ENCODE peak calls at places on chromosome 4, in eight cellular contexts. One of them, this sample, is unnamed. For H3K36me3, the result is how much of the 10 kb centered on the place peaks cover.

GRCh38 chr4:108355523-108356208 is 186.9 kb upstream of the LEF1 start:
- DNase-seq in psoas muscle: no peak
- DNase-seq in GM23248: no peak
- DNase-seq in tibial nerve: no peak
- DNase-seq in GM12878: no peak
- DNase-seq in lower lobe of right lung: no peak
- DNase-seq in uterus: no peak
- DNase-seq in CD4-positive, alpha-beta memory T cell: peak
- DNase-seq in this sample: no peak

GRCh38 chr4:22237155-22237751 is 278.6 kb downstream of the ADGRA3 start:
- DNase-seq in psoas muscle: no peak
- DNase-seq in GM23248: peak
- DNase-seq in tibial nerve: no peak
- DNase-seq in GM12878: no peak
- DNase-seq in lower lobe of right lung: peak
- DNase-seq in uterus: peak
- DNase-seq in CD4-positive, alpha-beta memory T cell: no peak
- DNase-seq in this sample: no peak

GRCh38 chr4:93228021-93228420 is 600.5 kb upstream of the ATOH1 start:
- DNase-seq in psoas muscle: no peak
- DNase-seq in GM23248: no peak
- DNase-seq in tibial nerve: no peak
- DNase-seq in GM12878: no peak
- DNase-seq in lower lobe of right lung: no peak
- DNase-seq in uterus: no peak
- DNase-seq in CD4-positive, alpha-beta memory T cell: no peak
- DNase-seq in this sample: no peak

GRCh38 chr4:165520071-165520470 is 141.3 kb downstream of the CPE start:
- DNase-seq in psoas muscle: no peak
- DNase-seq in GM23248: no peak
- DNase-seq in tibial nerve: no peak
- DNase-seq in GM12878: no peak
- DNase-seq in lower lobe of right lung: no peak
- DNase-seq in uterus: no peak
- DNase-seq in CD4-positive, alpha-beta memory T cell: no peak
- DNase-seq in this sample: no peak

GRCh38 chr4:81030617-81031388 is at the start of gene BMP3:
- DNase-seq in psoas muscle: no peak
- DNase-seq in GM23248: peak
- DNase-seq in tibial nerve: peak
- DNase-seq in GM12878: no peak
- DNase-seq in lower lobe of right lung: peak
- DNase-seq in uterus: no peak
- DNase-seq in CD4-positive, alpha-beta memory T cell: no peak
- DNase-seq in this sample: peak

GRCh38 chr4:146477054-146477453 is 44.7 kb downstream of the SLC10A7 start:
- DNase-seq in psoas muscle: no peak
- DNase-seq in GM23248: peak
- DNase-seq in tibial nerve: no peak
- DNase-seq in GM12878: no peak
- DNase-seq in lower lobe of right lung: no peak
- DNase-seq in uterus: no peak
- DNase-seq in CD4-positive, alpha-beta memory T cell: no peak
- DNase-seq in this sample: no peak

GRCh38 chr4:121256346-121256745 is 92.2 kb upstream of the TNIP3 start:
- DNase-seq in psoas muscle: no peak
- DNase-seq in GM23248: peak
- DNase-seq in tibial nerve: no peak
- DNase-seq in GM12878: peak
- DNase-seq in lower lobe of right lung: no peak
- DNase-seq in uterus: no peak
- DNase-seq in CD4-positive, alpha-beta memory T cell: peak
- DNase-seq in this sample: no peak

GRCh38 chr4:183256756-183257385 is 63.2 kb downstream of the CLDN22 start:
- DNase-seq in psoas muscle: peak
- DNase-seq in GM23248: peak
- DNase-seq in tibial nerve: no peak
- DNase-seq in GM12878: no peak
- DNase-seq in lower lobe of right lung: peak
- DNase-seq in uterus: peak
- DNase-seq in CD4-positive, alpha-beta memory T cell: peak
- DNase-seq in this sample: peak

GRCh38 chr4:86679441-86679840 is 85.3 kb downstream of the PTPN13 start:
- DNase-seq in psoas muscle: no peak
- DNase-seq in GM23248: no peak
- DNase-seq in tibial nerve: no peak
- DNase-seq in GM12878: no peak
- DNase-seq in lower lobe of right lung: no peak
- DNase-seq in uterus: no peak
- DNase-seq in CD4-positive, alpha-beta memory T cell: no peak
- DNase-seq in this sample: no peak

GRCh38 chr4:3268395-3269104 is 19.6 kb downstream of the MSANTD1 start:
- DNase-seq in psoas muscle: no peak
- DNase-seq in GM23248: no peak
- DNase-seq in tibial nerve: no peak
- DNase-seq in GM12878: no peak
- DNase-seq in lower lobe of right lung: no peak
- DNase-seq in uterus: no peak
- DNase-seq in CD4-positive, alpha-beta memory T cell: no peak
- DNase-seq in this sample: peak

GRCh38 chr4:41455215-41455614 is 82.7 kb upstream of the LIMCH1 start:
- DNase-seq in psoas muscle: no peak
- DNase-seq in GM23248: no peak
- DNase-seq in tibial nerve: no peak
- DNase-seq in GM12878: no peak
- DNase-seq in lower lobe of right lung: no peak
- DNase-seq in uterus: no peak
- DNase-seq in CD4-positive, alpha-beta memory T cell: no peak
- DNase-seq in this sample: no peak

GRCh38 chr4:83125738-83126141 is 11.2 kb upstream of the PLAC8 start:
- DNase-seq in psoas muscle: no peak
- DNase-seq in GM23248: no peak
- DNase-seq in tibial nerve: no peak
- DNase-seq in GM12878: no peak
- DNase-seq in lower lobe of right lung: no peak
- DNase-seq in uterus: no peak
- DNase-seq in CD4-positive, alpha-beta memory T cell: peak
- DNase-seq in this sample: peak

GRCh38 chr4:78496021-78496643 is 55.4 kb upstream of the ANXA3 start:
- DNase-seq in psoas muscle: no peak
- DNase-seq in GM23248: no peak
- DNase-seq in tibial nerve: no peak
- DNase-seq in GM12878: no peak
- DNase-seq in lower lobe of right lung: no peak
- DNase-seq in uterus: no peak
- DNase-seq in CD4-positive, alpha-beta memory T cell: no peak
- DNase-seq in this sample: no peak

DNA sequence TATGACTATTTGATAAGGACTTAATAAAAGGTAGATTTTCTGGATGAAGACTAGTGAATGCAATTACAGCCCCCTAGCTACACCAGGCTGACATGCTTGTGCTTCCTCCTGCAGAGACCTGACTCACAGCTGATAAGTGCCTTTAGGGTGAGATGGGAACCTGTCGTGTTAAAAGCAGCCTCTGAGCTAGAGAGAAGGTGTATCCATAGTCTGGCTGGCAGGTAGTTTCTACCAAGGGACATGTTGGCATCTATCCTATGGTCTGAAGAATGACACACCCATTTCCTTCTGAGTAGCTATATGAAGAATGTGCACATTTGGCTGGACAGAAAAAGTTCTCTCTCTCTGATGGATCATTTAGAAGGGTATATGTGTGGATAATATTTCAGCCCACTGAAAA is 64.1 kb downstream of the PARM1 start:
- DNase-seq in psoas muscle: no peak
- DNase-seq in GM23248: no peak
- DNase-seq in tibial nerve: no peak
- DNase-seq in GM12878: no peak
- DNase-seq in lower lobe of right lung: no peak
- DNase-seq in uterus: no peak
- DNase-seq in CD4-positive, alpha-beta memory T cell: no peak
- DNase-seq in this sample: no peak
- H3K36me3 ChIP-seq in psoas muscle: under half
- H3K36me3 ChIP-seq in GM23248: under half
- H3K36me3 ChIP-seq in tibial nerve: under half
- H3K36me3 ChIP-seq in GM12878: under half
- H3K36me3 ChIP-seq in lower lobe of right lung: under half
- H3K36me3 ChIP-seq in uterus: under half
- H3K36me3 ChIP-seq in CD4-positive, alpha-beta memory T cell: under half
- H3K36me3 ChIP-seq in this sample: under half

DNA sequence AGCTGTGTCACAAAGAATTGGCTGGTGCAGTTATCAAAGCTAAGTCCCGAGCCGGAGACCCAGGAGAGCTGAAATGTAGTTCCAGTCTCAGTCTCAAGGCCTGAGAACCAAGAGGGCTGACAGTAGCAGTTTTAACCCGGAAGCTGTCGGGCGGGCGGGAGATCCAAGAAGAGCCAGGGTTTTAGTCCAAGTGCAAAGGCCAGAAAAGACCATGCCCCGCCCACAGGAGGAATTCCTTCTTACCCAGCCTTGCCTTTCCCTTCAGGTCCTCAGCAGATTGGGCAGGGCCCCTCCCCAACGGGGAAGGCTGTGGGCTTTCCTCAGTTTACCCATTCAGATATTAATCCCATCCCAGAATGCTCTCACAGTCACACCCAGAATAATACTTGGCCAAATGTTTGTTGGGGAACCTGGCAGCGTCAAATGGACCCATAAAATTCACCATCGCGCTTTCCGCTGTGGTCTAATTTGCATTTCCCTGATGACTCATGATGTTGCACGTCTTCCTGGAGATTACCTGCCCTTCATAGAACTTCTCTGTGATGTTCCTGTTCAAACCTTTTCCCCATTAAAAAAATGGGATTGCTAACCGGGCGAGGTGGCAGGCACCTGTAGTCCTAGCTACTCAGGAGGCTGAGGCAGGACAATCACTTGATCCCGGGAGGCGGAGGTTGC is 16.2 kb downstream of the MAEA start:
- DNase-seq in psoas muscle: no peak
- DNase-seq in GM23248: no peak
- DNase-seq in tibial nerve: no peak
- DNase-seq in GM12878: no peak
- DNase-seq in lower lobe of right lung: peak
- DNase-seq in uterus: no peak
- DNase-seq in CD4-positive, alpha-beta memory T cell: no peak
- DNase-seq in this sample: no peak
- H3K27ac ChIP-seq in psoas muscle: no peak
- H3K27ac ChIP-seq in GM23248: no peak
- H3K27ac ChIP-seq in tibial nerve: no peak
- H3K27ac ChIP-seq in GM12878: no peak
- H3K27ac ChIP-seq in lower lobe of right lung: no peak
- H3K27ac ChIP-seq in uterus: no peak
- H3K27ac ChIP-seq in CD4-positive, alpha-beta memory T cell: peak
- H3K27ac ChIP-seq in this sample: peak

GRCh38 chr4:140374130-140374477 is 658 bp downstream of the SCOC start:
- DNase-seq in psoas muscle: no peak
- DNase-seq in GM23248: no peak
- DNase-seq in tibial nerve: no peak
- DNase-seq in GM12878: no peak
- DNase-seq in lower lobe of right lung: no peak
- DNase-seq in uterus: no peak
- DNase-seq in CD4-positive, alpha-beta memory T cell: no peak
- DNase-seq in this sample: no peak

GRCh38 chr4:140367738-140368137 is 5.7 kb upstream of the SCOC start:
- DNase-seq in psoas muscle: no peak
- DNase-seq in GM23248: peak
- DNase-seq in tibial nerve: no peak
- DNase-seq in GM12878: no peak
- DNase-seq in lower lobe of right lung: no peak
- DNase-seq in uterus: no peak
- DNase-seq in CD4-positive, alpha-beta memory T cell: no peak
- DNase-seq in this sample: no peak

GRCh38 chr4:140372607-140373327 is 679 bp upstream of the SCOC start:
- DNase-seq in psoas muscle: no peak
- DNase-seq in GM23248: peak
- DNase-seq in tibial nerve: no peak
- DNase-seq in GM12878: peak
- DNase-seq in lower lobe of right lung: no peak
- DNase-seq in uterus: no peak
- DNase-seq in CD4-positive, alpha-beta memory T cell: peak
- DNase-seq in this sample: no peak

GRCh38 chr4:140368686-140369085 is 4.8 kb upstream of the SCOC start:
- DNase-seq in psoas muscle: no peak
- DNase-seq in GM23248: peak
- DNase-seq in tibial nerve: no peak
- DNase-seq in GM12878: no peak
- DNase-seq in lower lobe of right lung: no peak
- DNase-seq in uterus: no peak
- DNase-seq in CD4-positive, alpha-beta memory T cell: no peak
- DNase-seq in this sample: no peak

DNA sequence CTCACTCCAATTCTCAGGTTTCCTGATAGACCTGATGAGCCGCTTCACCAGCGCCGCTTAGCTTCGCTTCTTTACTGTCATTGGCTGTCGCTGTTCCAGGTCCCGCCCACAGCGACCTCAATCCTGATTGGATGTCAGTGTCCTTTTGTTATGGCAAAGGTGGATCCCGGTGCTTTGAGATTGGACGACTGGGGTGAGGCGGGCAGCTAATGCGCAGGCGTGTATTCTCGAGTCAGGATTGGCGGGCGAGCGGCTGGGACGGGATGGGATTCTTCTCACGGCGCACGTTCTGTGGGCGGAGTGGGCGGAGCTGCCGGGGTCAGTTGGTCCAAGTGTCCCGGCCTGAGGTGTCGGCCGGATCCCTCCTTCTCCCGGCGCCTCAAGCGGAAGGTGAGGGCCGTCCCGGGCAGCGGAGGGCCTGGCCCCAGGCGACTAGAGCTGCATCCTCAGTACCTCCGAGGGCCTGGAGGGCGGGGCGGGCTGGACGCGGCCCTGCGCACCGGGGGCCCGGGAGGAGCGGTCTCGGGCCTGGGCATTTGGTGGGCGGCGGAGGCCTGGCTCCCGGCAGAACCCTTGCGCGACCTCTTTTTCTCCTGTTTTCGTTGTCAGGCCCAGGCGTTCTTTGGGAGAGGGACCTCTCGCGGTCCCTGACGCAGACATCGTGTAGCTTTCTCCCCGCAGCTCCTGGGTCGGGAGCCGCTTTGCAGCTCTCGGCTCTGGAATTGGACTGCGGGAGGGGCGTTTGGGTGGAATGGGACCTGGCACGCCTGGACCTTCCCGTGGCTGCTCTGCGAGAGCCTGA is at the start of gene SCOC:
- DNase-seq in psoas muscle: peak
- DNase-seq in GM23248: peak
- DNase-seq in tibial nerve: peak
- DNase-seq in GM12878: peak
- DNase-seq in lower lobe of right lung: peak
- DNase-seq in uterus: peak
- DNase-seq in CD4-positive, alpha-beta memory T cell: peak
- DNase-seq in this sample: peak
- H3K36me3 ChIP-seq in psoas muscle: under half
- H3K36me3 ChIP-seq in GM23248: under half
- H3K36me3 ChIP-seq in tibial nerve: under half
- H3K36me3 ChIP-seq in GM12878: under half
- H3K36me3 ChIP-seq in lower lobe of right lung: under half
- H3K36me3 ChIP-seq in uterus: under half
- H3K36me3 ChIP-seq in CD4-positive, alpha-beta memory T cell: under half
- H3K36me3 ChIP-seq in this sample: under half

DNA sequence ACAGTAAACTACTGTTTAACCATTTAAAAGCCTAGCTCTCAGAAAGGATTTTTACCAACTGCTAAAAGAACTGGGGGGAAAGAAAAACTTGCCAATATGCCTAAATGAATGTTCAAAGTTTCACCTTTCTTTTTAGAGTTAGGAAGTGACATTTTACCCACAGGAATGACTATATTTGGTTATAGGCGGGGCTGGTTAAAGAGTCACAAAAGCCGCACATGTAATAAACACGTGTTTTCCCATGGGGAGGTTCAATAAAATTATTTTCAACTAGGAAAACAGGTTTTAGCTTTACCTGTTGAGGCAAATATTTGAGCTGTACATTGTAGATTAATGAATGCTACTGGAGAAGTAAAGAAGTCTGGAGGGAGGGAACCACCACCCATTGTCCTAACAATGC is 41.6 kb upstream of the UGDH start:
- DNase-seq in psoas muscle: no peak
- DNase-seq in GM23248: no peak
- DNase-seq in tibial nerve: no peak
- DNase-seq in GM12878: peak
- DNase-seq in lower lobe of right lung: no peak
- DNase-seq in uterus: no peak
- DNase-seq in CD4-positive, alpha-beta memory T cell: no peak
- DNase-seq in this sample: no peak
- H3K27ac ChIP-seq in psoas muscle: no peak
- H3K27ac ChIP-seq in GM23248: no peak
- H3K27ac ChIP-seq in tibial nerve: no peak
- H3K27ac ChIP-seq in GM12878: peak
- H3K27ac ChIP-seq in lower lobe of right lung: no peak
- H3K27ac ChIP-seq in uterus: no peak
- H3K27ac ChIP-seq in CD4-positive, alpha-beta memory T cell: no peak
- H3K27ac ChIP-seq in this sample: no peak

This sample was measured in upper lobe of left lung.